ENCODE peak calls at places on chromosomes 16 and 17, in five cellular contexts. W, I, A, B and U are unnamed samples.
A peak's percentile ranks its signal among the peaks of the same experiment; 100 is the strongest.

GRCh38 chr16:64428463-64428862 is 693.4 kb downstream of the CDH11 start:
- DNase-seq in B (no peak), A (no peak), W (no peak), I (no peak), U (no peak)

GRCh38 chr17:9905902-9906301 is 831 bp upstream of the RCVRN start:
- DNase-seq in A (no peak), W (no peak), I (no peak), B (no peak), U (no peak)

GRCh38 chr17:46935658-46936266 is 12.8 kb downstream of the GOSR2 start:
- DNase-seq in I (no peak), B (no peak), A (no peak), W (no peak), U (no peak)

GRCh38 chr17:37309051-37309450 is 66.7 kb upstream of the C17orf78 start:
- DNase-seq in A (no peak), W (no peak), I (no peak), B (no peak), U (no peak)

GRCh38 chr16:3017806-3018506 is at the start of gene CLDN6:
- DNase-seq in W (no peak), A (no peak), B (no peak), I (no peak), U (peak; percentile 45)

GRCh38 chr16:48596326-48596725 is 13.7 kb downstream of the N4BP1 start:
- DNase-seq in W (no peak), I (no peak), B (no peak), A (peak; percentile 30), U (no peak)

GRCh38 chr16:48503779-48504178 is 106.2 kb downstream of the N4BP1 start:
- DNase-seq in I (no peak), B (no peak), W (no peak), A (no peak), U (no peak)

GRCh38 chr16:71927383-71927782 is 32.1 kb downstream of the IST1 start:
- DNase-seq in B (no peak), I (no peak), A (no peak), W (no peak), U (no peak)

GRCh38 chr17:28737316-28737715 is 6.5 kb upstream of the TRAF4 start:
- DNase-seq in W (no peak), B (no peak), I (no peak), A (no peak), U (no peak)

GRCh38 chr17:12568358-12569251 is 97.1 kb upstream of the MYOCD start:
- DNase-seq in I (no peak), W (no peak), B (no peak), A (no peak), U (no peak)

GRCh38 chr17:65587602-65588193 is 26.2 kb upstream of the AXIN2 start:
- DNase-seq in A (no peak), B (no peak), W (no peak), I (no peak), U (no peak)

GRCh38 chr17:44176257-44176656 is 5.8 kb downstream of the ASB16 start:
- DNase-seq in W (no peak), B (no peak), I (no peak), A (no peak), U (no peak)

GRCh38 chr16:86577314-86577971 is 906 bp upstream of the FOXL1 start:
- DNase-seq in W (no peak), A (no peak), I (no peak), B (no peak), U (no peak)

GRCh38 chr16:2520784-2521577 is 810 bp downstream of the AMDHD2 start:
- DNase-seq in B (peak; percentile 54), W (no peak), I (no peak), A (peak; percentile 43), U (no peak)

GRCh38 chr17:57636985-57637667 is 108.0 kb downstream of the CCDC182 start:
- DNase-seq in I (no peak), W (no peak), A (no peak), B (no peak), U (no peak)

GRCh38 chr16:52455549-52456277 is 91.2 kb downstream of the TOX3 start:
- DNase-seq in B (no peak), W (no peak), A (no peak), I (no peak), U (no peak)

GRCh38 chr17:55190748-55191147 is 74.0 kb upstream of the HLF start:
- DNase-seq in I (no peak), A (no peak), B (no peak), W (no peak), U (no peak)

GRCh38 chr16:64751906-64752305 is 370.0 kb downstream of the CDH11 start:
- DNase-seq in A (no peak), I (no peak), W (no peak), B (no peak), U (no peak)

GRCh38 chr17:17161759-17162158 is 44.4 kb downstream of the PLD6 start:
- DNase-seq in A (no peak), I (no peak), B (no peak), W (no peak), U (no peak)

GRCh38 chr17:73007447-73007846 is 85.0 kb downstream of the SLC39A11 start:
- DNase-seq in W (no peak), B (no peak), I (no peak), A (no peak), U (no peak)